ENCODE peak calls at places on chromosomes 16 and 17, in four cellular contexts. S is endodermal cell, X is GM23248, W is MM.1S. Z is an unnamed sample.

GRCh38 chr16:19138601-19139000 is 24.8 kb downstream of the ITPRIPL2 start:
- DNase-seq in S (peak; percentile 68), X (peak; percentile 76), W (no peak), Z (no peak)

GRCh38 chr17:5789443-5789842 is 205.1 kb upstream of the NLRP1 start:
- DNase-seq in S (no peak), X (no peak), W (no peak), Z (no peak)

GRCh38 chr16:20865420-20866126 is 34.6 kb downstream of the DCUN1D3 start:
- DNase-seq in X (peak; percentile 60), S (no peak), W (no peak), Z (no peak)

GRCh38 chr17:145671-146541 is 8.5 kb downstream of the SCGB1C2 start:
- DNase-seq in W (no peak), X (no peak), S (no peak), Z (no peak)

GRCh38 chr16:71426069-71426879 is 15.6 kb downstream of the TLE7 start:
- DNase-seq in W (no peak), X (peak; percentile 70), S (peak; percentile 98), Z (no peak)

GRCh38 chr17:80283116-80283852 is 22.6 kb downstream of the RNF213 start:
- DNase-seq in W (no peak), X (no peak), S (no peak), Z (no peak)

GRCh38 chr16:10617662-10618420 is 37.4 kb upstream of the EMP2 start:
- DNase-seq in W (no peak), X (peak; percentile 10), S (no peak), Z (no peak)

GRCh38 chr16:87416826-87417471 is 24.8 kb downstream of the MAP1LC3B start:
- DNase-seq in W (no peak), X (peak; percentile 75), S (no peak), Z (peak; percentile 67)

GRCh38 chr17:1197379-1197778 is 17.6 kb upstream of the ABR start:
- DNase-seq in S (no peak), X (peak; percentile 65), W (no peak), Z (no peak)

GRCh38 chr17:78105551-78105950 is 23.0 kb downstream of the TMC6 start:
- DNase-seq in W (no peak), X (no peak), S (no peak), Z (no peak)

GRCh38 chr16:72908362-72908838 is 139.5 kb downstream of the ZFHX3 start:
- DNase-seq in W (no peak), S (no peak), X (no peak), Z (peak; percentile 45)

GRCh38 chr17:17831208-17832039 is 5.4 kb downstream of the SREBF1 start:
- DNase-seq in W (no peak), S (no peak), X (peak; percentile 47), Z (peak; percentile 38)

GRCh38 chr17:49555495-49556018 is 20.1 kb upstream of the NXPH3 start:
- DNase-seq in S (no peak), X (no peak), W (no peak), Z (no peak)

GRCh38 chr17:17237026-17237799 is at the start of gene FLCN:
- DNase-seq in W (peak; percentile 83), X (peak; percentile 95), S (peak; percentile 92), Z (peak; percentile 93)

GRCh38 chr17:54948380-54948779 is 20.1 kb downstream of the COX11 start:
- DNase-seq in X (peak; percentile 90), W (no peak), S (no peak), Z (no peak)

GRCh38 chr16:25633549-25633948 is 58.2 kb upstream of the HS3ST4 start:
- DNase-seq in S (peak; percentile 69), W (no peak), X (peak; percentile 6), Z (no peak)

GRCh38 chr17:43902190-43902589 is 5.1 kb downstream of the MPP2 start:
- DNase-seq in X (no peak), S (peak; percentile 69), W (no peak), Z (no peak)

GRCh38 chr17:48570325-48571023 is 7.7 kb downstream of the HOXB4 start:
- DNase-seq in S (peak; percentile 89), W (no peak), X (peak; percentile 37), Z (no peak)

GRCh38 chr17:73278465-73279453 is 17.1 kb upstream of the CPSF4L start:
- DNase-seq in S (no peak), W (no peak), X (peak; percentile 22), Z (no peak)

GRCh38 chr17:80270836-80271235 is 10.2 kb downstream of the RNF213 start:
- DNase-seq in X (peak; percentile 37), W (no peak), S (peak; percentile 98), Z (peak; percentile 82)

GRCh38 chr16:25192096-25192495 is 24.7 kb upstream of the AQP8 start:
- DNase-seq in X (peak; percentile 59), S (no peak), W (no peak), Z (no peak)

GRCh38 chr16:4091638-4092037 is 24.6 kb downstream of the ADCY9 start:
- DNase-seq in W (no peak), X (no peak), S (no peak), Z (no peak)

GRCh38 chr17:73820686-73821448 is 176.6 kb upstream of the SDK2 start:
- DNase-seq in S (peak; percentile 90), W (no peak), X (peak; percentile 48), Z (peak; percentile 58)

GRCh38 chr16:70647461-70648359 is 1.4 kb downstream of the IL34 start:
- DNase-seq in W (no peak), S (no peak), X (peak; percentile 59), Z (no peak)

GRCh38 chr17:27294689-27295630 is 1.0 kb downstream of the WSB1 start:
- DNase-seq in S (peak; percentile 78), X (peak; percentile 94), W (peak; percentile 65), Z (peak; percentile 82)

GRCh38 chr16:67030221-67030962 is 1.4 kb downstream of the CBFB start:
- DNase-seq in S (no peak), W (no peak), X (no peak), Z (no peak)

GRCh38 chr16:68347605-68348004 is 36.8 kb downstream of the PRMT7 start:
- DNase-seq in S (no peak), X (no peak), W (no peak), Z (no peak)

GRCh38 chr17:50304781-50305404 is 30.6 kb downstream of the TMEM92 start:
- DNase-seq in S (no peak), X (peak; percentile 27), W (no peak), Z (no peak)

GRCh38 chr16:64478258-64478906 is 643.5 kb downstream of the CDH11 start:
- DNase-seq in X (peak; percentile 86), W (no peak), S (no peak), Z (no peak)

GRCh38 chr16:11201498-11202259 is 54.3 kb downstream of the SOCS1 start:
- DNase-seq in S (peak; percentile 86), W (no peak), X (peak; percentile 94), Z (no peak)

GRCh38 chr16:21603920-21604319 is 4.5 kb downstream of the METTL9 start:
- DNase-seq in S (no peak), X (peak; percentile 64), W (no peak), Z (no peak)

GRCh38 chr17:16286947-16287562 is 66.2 kb downstream of the CENPV start:
- DNase-seq in X (peak; percentile 15), S (peak; percentile 69), W (no peak), Z (peak; percentile 88)

GRCh38 chr16:85670840-85671239 is 17.9 kb downstream of the GINS2 start:
- DNase-seq in X (no peak), W (no peak), S (no peak), Z (no peak)

GRCh38 chr16:75380870-75381269 is 52.4 kb downstream of the CFDP1 start:
- DNase-seq in S (no peak), W (no peak), X (peak; percentile 57), Z (peak; percentile 51)

GRCh38 chr16:69476920-69477418 is 52.5 kb downstream of the CYB5B start:
- DNase-seq in X (peak; percentile 84), W (no peak), S (no peak), Z (no peak)

GRCh38 chr16:21190599-21190998 is 20.8 kb downstream of the ZP2 start:
- DNase-seq in W (no peak), S (no peak), X (peak; percentile 45), Z (no peak)

GRCh38 chr16:26261621-26262020 is 569.9 kb downstream of the HS3ST4 start:
- DNase-seq in W (no peak), S (no peak), X (no peak), Z (no peak)

GRCh38 chr16:86862596-86862995 is 284.2 kb downstream of the FOXL1 start:
- DNase-seq in S (no peak), X (no peak), W (no peak), Z (no peak)

GRCh38 chr16:28924762-28925385 is at the start of gene RABEP2:
- DNase-seq in W (peak; percentile 94), X (peak; percentile 94), S (peak; percentile 100), Z (peak; percentile 98)
- H3K4me3 ChIP-seq in W (peak within 1 kb of the TSS; percentile 87), X (peak within 1 kb of the TSS; percentile 85), S (peak within 1 kb of the TSS; percentile 86), Z (peak within 1 kb of the TSS; percentile 71)

GRCh38 chr16:27761816-27762215 is 211.9 kb downstream of the KATNIP start:
- DNase-seq in S (no peak), X (no peak), W (no peak), Z (no peak)

GRCh38 chr16:27762441-27762840 is 212.5 kb downstream of the KATNIP start:
- DNase-seq in S (no peak), X (peak; percentile 34), W (no peak), Z (no peak)

GRCh38 chr16:27764869-27765675 is 215.1 kb downstream of the KATNIP start:
- DNase-seq in S (no peak), W (no peak), X (no peak), Z (no peak)

GRCh38 chr16:27766166-27766925 is 216.4 kb downstream of the KATNIP start:
- DNase-seq in S (no peak), X (no peak), W (no peak), Z (no peak)

GRCh38 chr16:27764427-27764826 is 214.5 kb downstream of the KATNIP start:
- DNase-seq in X (no peak), W (no peak), S (no peak), Z (no peak)
- H3K4me1 ChIP-seq in X (peaks cover 1% of the 10 kb centered on the region), W (no peaks in the 10 kb centered on the region), S (no peaks in the 10 kb centered on the region), Z (no peaks in the 10 kb centered on the region)

GRCh38 chr16:1834096-1834495 is 7.1 kb downstream of the FAHD1 start:
- DNase-seq in S (no peak), W (no peak), X (no peak), Z (no peak)

GRCh38 chr16:1839554-1839953 is 12.5 kb downstream of the FAHD1 start:
- DNase-seq in S (no peak), X (peak; percentile 54), W (no peak), Z (no peak)
- H3K9ac ChIP-seq in S (no peak overlapping the region), X (no peak overlapping the region), W (no peak overlapping the region), Z (no peak overlapping the region)

GRCh38 chr16:15644306-15644961 is 1.5 kb upstream of the MARF1 start:
- DNase-seq in X (peak; percentile 66), W (peak; percentile 36), S (no peak), Z (no peak)
- H3K4me3 ChIP-seq in X (peak overlapping the region; percentile 94), W (peak overlapping the region; percentile 83), S (peak overlapping the region; percentile 98), Z (peak overlapping the region; percentile 85)

Z was measured in Karpas-422.